ENCODE peak calls at places on chromosomes 4 and X, in six cellular contexts. J is dorsolateral prefrontal cortex, W is glomerular endothelial cell, N is PC-3, V is fibroblast of the conjunctiva, S is memory B cell. D is an unnamed sample.

GRCh38 chr4:121784975-121785374 is 16.1 kb upstream of the EXOSC9 start:
- DNase-seq in J (no peak), W (peak), N (peak), V (peak), S (no peak), D (no peak)

GRCh38 chrX:84469226-84469625 is 33.0 kb downstream of the HDX start:
- DNase-seq in J (no peak), W (peak), N (peak), V (no peak), S (no peak), D (no peak)

GRCh38 chr4:173167793-173168395 is 717 bp upstream of the GALNT7 start:
- DNase-seq in J (no peak), W (no peak), N (peak), V (no peak), S (peak), D (peak)

GRCh38 chr4:153224474-153224873 is 20.2 kb downstream of the TRIM2 start:
- DNase-seq in J (no peak), W (no peak), N (no peak), V (no peak), S (no peak), D (no peak)

GRCh38 chr4:164081371-164081770 is 586.9 kb downstream of the TMA16 start:
- DNase-seq in J (no peak), W (no peak), N (no peak), V (no peak), S (no peak), D (no peak)

GRCh38 chr4:158181906-158182305 is 9.1 kb upstream of the GASK1B start:
- DNase-seq in J (no peak), W (no peak), N (no peak), V (no peak), S (no peak), D (no peak)

GRCh38 chrX:150940844-150941495 is 42.2 kb upstream of the HMGB3 start:
- DNase-seq in J (no peak), W (no peak), N (no peak), V (no peak), S (no peak), D (no peak)

GRCh38 chr4:80412322-80412721 is 76.8 kb downstream of the CFAP299 start:
- DNase-seq in J (no peak), W (no peak), N (no peak), V (no peak), S (no peak), D (no peak)

GRCh38 chr4:10061650-10062415 is 40.5 kb upstream of the SLC2A9 start:
- DNase-seq in J (no peak), W (no peak), N (peak), V (no peak), S (no peak), D (no peak)

GRCh38 chr4:20565075-20565721 is 135.1 kb upstream of the PACRGL start:
- DNase-seq in J (no peak), W (no peak), N (no peak), V (no peak), S (no peak), D (no peak)

GRCh38 chrX:1313788-1314187 is 22.8 kb upstream of the IL3RA start:
- DNase-seq in J (no peak), W (no peak), N (no peak), V (no peak), S (no peak), D (no peak)

GRCh38 chrX:103215037-103215767 is at the start of gene BEX4:
- DNase-seq in J (peak), W (no peak), N (peak), V (peak), S (peak), D (peak)

GRCh38 chr4:136680271-136680670 is 852.0 kb downstream of the PCDH18 start:
- DNase-seq in J (no peak), W (no peak), N (peak), V (peak), S (no peak), D (no peak)

GRCh38 chr4:165384608-165385007 is 5.8 kb downstream of the CPE start:
- DNase-seq in J (no peak), W (no peak), N (no peak), V (peak), S (no peak), D (no peak)

GRCh38 chrX:115378471-115378870 is 89.0 kb downstream of the LUZP4 start:
- DNase-seq in J (no peak), W (no peak), N (peak), V (peak), S (no peak), D (no peak)

GRCh38 chrX:32155044-32155638 is 1056.2 kb downstream of the DMD start:
- DNase-seq in J (no peak), W (no peak), N (no peak), V (no peak), S (no peak), D (no peak)

GRCh38 chrX:78075787-78076389 is 28.2 kb upstream of the PGK1 start:
- DNase-seq in J (no peak), W (no peak), N (peak), V (no peak), S (no peak), D (no peak)

GRCh38 chrX:39258331-39258730 is 457.1 kb downstream of the MID1IP1 start:
- DNase-seq in J (no peak), W (no peak), N (no peak), V (no peak), S (no peak), D (no peak)

GRCh38 chr4:11700751-11701226 is 272.1 kb upstream of the HS3ST1 start:
- DNase-seq in J (no peak), W (no peak), N (peak), V (no peak), S (no peak), D (no peak)

D was measured in HuH-7.